ENCODE peak calls at places on chromosomes 4 and X, in four cellular contexts. M is stimulated activated CD4-positive, alpha-beta T cell treated with anti-CD3 and anti-CD28 coated beads, Interleukin-2, amount 100 ng/mL, for 48 hours; U is pons; R is dorsolateral prefrontal cortex. I is an unnamed sample.
A peak's percentile ranks its signal among the peaks of the same experiment; 100 is the strongest.

GRCh38 chrX:151985955-151986354 is 11.5 kb upstream of the GABRE start:
- DNase-seq in M (no peak), U (no peak), R (no peak), I (no peak)

GRCh38 chr4:26048378-26048882 is 134.4 kb downstream of the SMIM20 start:
- DNase-seq in M (no peak), U (no peak), R (no peak), I (no peak)

GRCh38 chr4:16714191-16714590 is 184.3 kb downstream of the LDB2 start:
- DNase-seq in M (no peak), U (no peak), R (no peak), I (no peak)

GRCh38 chrX:9940397-9940796 is 26.8 kb upstream of the CLDN34 start:
- DNase-seq in M (no peak), U (no peak), R (peak; percentile 18), I (peak; percentile 48)

GRCh38 chrX:27186671-27187070 is 276.5 kb downstream of the PPP4R3C start:
- DNase-seq in M (peak; percentile 0), U (peak; percentile 1), R (no peak), I (peak; percentile 1)

GRCh38 chr4:31482691-31483090 is 762.5 kb downstream of the PCDH7 start:
- DNase-seq in M (no peak), U (no peak), R (no peak), I (no peak)

GRCh38 chrX:151902813-151903591 is 9.7 kb upstream of the MAGEA4 start:
- DNase-seq in M (no peak), U (peak; percentile 1), R (no peak), I (no peak)

GRCh38 chrX:41043950-41044349 is 41.3 kb upstream of the USP9X start:
- DNase-seq in M (no peak), U (no peak), R (no peak), I (no peak)

GRCh38 chr4:120139392-120139791 is 72.7 kb upstream of the MAD2L1 start:
- DNase-seq in M (no peak), U (no peak), R (no peak), I (no peak)

GRCh38 chr4:129278868-129279267 is 182.9 kb downstream of the C4orf33 start:
- DNase-seq in M (no peak), U (no peak), R (no peak), I (no peak)

GRCh38 chrX:50594788-50595187 is 124.2 kb upstream of the DGKK start:
- DNase-seq in M (no peak), U (peak; percentile 11), R (no peak), I (no peak)

GRCh38 chr4:127249066-127249766 is 383.5 kb upstream of the INTU start:
- DNase-seq in M (no peak), U (no peak), R (no peak), I (no peak)

GRCh38 chr4:140567722-140568121 is 1.0 kb downstream of the UCP1 start:
- DNase-seq in M (no peak), U (no peak), R (no peak), I (no peak)

GRCh38 chr4:180636696-180637095 is 1606.5 kb upstream of the TENM3 start:
- DNase-seq in M (no peak), U (no peak), R (no peak), I (no peak)

GRCh38 chr4:123746981-123747380 is 350.4 kb downstream of the SPRY1 start:
- DNase-seq in M (no peak), U (no peak), R (no peak), I (peak; percentile 64)

GRCh38 chr4:84050014-84050413 is 449.1 kb downstream of the NKX6-1 start:
- DNase-seq in M (no peak), U (peak; percentile 17), R (no peak), I (peak; percentile 21)

GRCh38 chrX:2967998-2968909 is 38.1 kb upstream of the ARSH start:
- DNase-seq in M (peak; percentile 1), U (peak; percentile 31), R (no peak), I (peak; percentile 4)

GRCh38 chr4:23401572-23401971 is 488.3 kb downstream of the PPARGC1A start:
- DNase-seq in M (no peak), U (no peak), R (no peak), I (no peak)